ENCODE peak calls at places on chromosome 9, in seven cellular contexts. One of them, this sample, is unnamed.
A peak's percentile ranks its signal among the peaks of the same experiment; 100 is the strongest.

GRCh38 chr9:121082075-121082474 is 7.3 kb downstream of the CNTRL start:
- DNase-seq in HCT116: no peak
- DNase-seq in colonic mucosa: no peak
- DNase-seq in gastrocnemius medialis: no peak
- DNase-seq in uterus: no peak
- DNase-seq in tibial nerve: no peak
- DNase-seq in H9: no peak
- DNase-seq in this sample: no peak

GRCh38 chr9:36191290-36191645 is 547 bp downstream of the CLTA start:
- DNase-seq in uterus: no peak
- DNase-seq in gastrocnemius medialis: no peak
- DNase-seq in HCT116: no peak
- DNase-seq in H9: no peak
- DNase-seq in colonic mucosa: peak; percentile 41
- DNase-seq in tibial nerve: peak; percentile 17
- DNase-seq in this sample: peak; percentile 34

GRCh38 chr9:89923961-89924504 is 319.2 kb downstream of the GADD45G start:
- DNase-seq in uterus: no peak
- DNase-seq in H9: no peak
- DNase-seq in gastrocnemius medialis: no peak
- DNase-seq in tibial nerve: no peak
- DNase-seq in colonic mucosa: no peak
- DNase-seq in HCT116: no peak
- DNase-seq in this sample: no peak

GRCh38 chr9:89037325-89037724 is 46.1 kb downstream of the S1PR3 start:
- DNase-seq in uterus: no peak
- DNase-seq in HCT116: no peak
- DNase-seq in gastrocnemius medialis: no peak
- DNase-seq in tibial nerve: no peak
- DNase-seq in H9: no peak
- DNase-seq in colonic mucosa: no peak
- DNase-seq in this sample: no peak

GRCh38 chr9:84323777-84324317 is 16.7 kb downstream of the SLC28A3 start:
- DNase-seq in H9: no peak
- DNase-seq in uterus: no peak
- DNase-seq in gastrocnemius medialis: no peak
- DNase-seq in HCT116: no peak
- DNase-seq in tibial nerve: no peak
- DNase-seq in colonic mucosa: no peak
- DNase-seq in this sample: no peak

GRCh38 chr9:2623046-2623865 is 1.7 kb downstream of the VLDLR start:
- DNase-seq in colonic mucosa: peak; percentile 23
- DNase-seq in gastrocnemius medialis: peak; percentile 83
- DNase-seq in uterus: peak; percentile 69
- DNase-seq in H9: peak; percentile 78
- DNase-seq in tibial nerve: no peak
- DNase-seq in HCT116: no peak
- DNase-seq in this sample: peak; percentile 88

GRCh38 chr9:37528652-37529072 is 42.9 kb downstream of the POLR1E start:
- DNase-seq in HCT116: no peak
- DNase-seq in tibial nerve: no peak
- DNase-seq in H9: no peak
- DNase-seq in gastrocnemius medialis: no peak
- DNase-seq in colonic mucosa: no peak
- DNase-seq in uterus: no peak
- DNase-seq in this sample: no peak

GRCh38 chr9:86485359-86485758 is 131.1 kb upstream of the TUT7 start:
- DNase-seq in HCT116: no peak
- DNase-seq in gastrocnemius medialis: no peak
- DNase-seq in tibial nerve: no peak
- DNase-seq in uterus: no peak
- DNase-seq in H9: no peak
- DNase-seq in colonic mucosa: no peak
- DNase-seq in this sample: no peak

GRCh38 chr9:89278997-89279739 is 31.8 kb upstream of the CKS2 start:
- DNase-seq in gastrocnemius medialis: no peak
- DNase-seq in tibial nerve: peak; percentile 80
- DNase-seq in uterus: no peak
- DNase-seq in H9: no peak
- DNase-seq in colonic mucosa: peak; percentile 27
- DNase-seq in HCT116: peak; percentile 36
- DNase-seq in this sample: no peak

GRCh38 chr9:71716138-71716909 is 52.0 kb downstream of the CEMIP2 start:
- DNase-seq in tibial nerve: no peak
- DNase-seq in gastrocnemius medialis: no peak
- DNase-seq in H9: no peak
- DNase-seq in uterus: no peak
- DNase-seq in colonic mucosa: no peak
- DNase-seq in HCT116: no peak
- DNase-seq in this sample: no peak

GRCh38 chr9:36974731-36975130 is 59.3 kb downstream of the PAX5 start:
- DNase-seq in gastrocnemius medialis: no peak
- DNase-seq in H9: peak; percentile 33
- DNase-seq in uterus: no peak
- DNase-seq in tibial nerve: no peak
- DNase-seq in colonic mucosa: no peak
- DNase-seq in HCT116: no peak
- DNase-seq in this sample: no peak

GRCh38 chr9:25094518-25094917 is 548.8 kb upstream of the IZUMO3 start:
- DNase-seq in colonic mucosa: no peak
- DNase-seq in tibial nerve: no peak
- DNase-seq in HCT116: no peak
- DNase-seq in gastrocnemius medialis: no peak
- DNase-seq in H9: no peak
- DNase-seq in uterus: no peak
- DNase-seq in this sample: no peak

GRCh38 chr9:92492781-92493401 is 10.6 kb upstream of the ASPN start:
- DNase-seq in colonic mucosa: no peak
- DNase-seq in HCT116: no peak
- DNase-seq in gastrocnemius medialis: no peak
- DNase-seq in H9: no peak
- DNase-seq in uterus: no peak
- DNase-seq in tibial nerve: no peak
- DNase-seq in this sample: no peak

GRCh38 chr9:107190031-107190935 is 92.8 kb upstream of the RAD23B start:
- DNase-seq in uterus: no peak
- DNase-seq in gastrocnemius medialis: no peak
- DNase-seq in H9: no peak
- DNase-seq in HCT116: no peak
- DNase-seq in colonic mucosa: no peak
- DNase-seq in tibial nerve: no peak
- DNase-seq in this sample: no peak

GRCh38 chr9:91515074-91515687 is 91.5 kb upstream of the NFIL3 start:
- DNase-seq in tibial nerve: no peak
- DNase-seq in H9: no peak
- DNase-seq in HCT116: no peak
- DNase-seq in gastrocnemius medialis: no peak
- DNase-seq in colonic mucosa: no peak
- DNase-seq in uterus: peak; percentile 76
- DNase-seq in this sample: no peak

GRCh38 chr9:121901616-121902015 is 191.5 kb downstream of the TTLL11 start:
- DNase-seq in H9: no peak
- DNase-seq in tibial nerve: no peak
- DNase-seq in uterus: no peak
- DNase-seq in gastrocnemius medialis: no peak
- DNase-seq in colonic mucosa: no peak
- DNase-seq in HCT116: no peak
- DNase-seq in this sample: no peak

GRCh38 chr9:76534031-76534430 is 75.0 kb downstream of the GCNT1 start:
- DNase-seq in HCT116: no peak
- DNase-seq in uterus: no peak
- DNase-seq in H9: no peak
- DNase-seq in gastrocnemius medialis: no peak
- DNase-seq in tibial nerve: no peak
- DNase-seq in colonic mucosa: no peak
- DNase-seq in this sample: no peak

GRCh38 chr9:114830546-114830945 is 24.7 kb upstream of the TNFSF15 start:
- DNase-seq in H9: no peak
- DNase-seq in uterus: no peak
- DNase-seq in colonic mucosa: no peak
- DNase-seq in tibial nerve: no peak
- DNase-seq in gastrocnemius medialis: no peak
- DNase-seq in HCT116: no peak
- DNase-seq in this sample: no peak

GRCh38 chr9:13688990-13689600 is 409.6 kb upstream of the MPDZ start:
- DNase-seq in tibial nerve: no peak
- DNase-seq in H9: no peak
- DNase-seq in uterus: no peak
- DNase-seq in gastrocnemius medialis: no peak
- DNase-seq in colonic mucosa: no peak
- DNase-seq in HCT116: no peak
- DNase-seq in this sample: no peak

GRCh38 chr9:95115104-95115503 is 202.4 kb downstream of the FANCC start:
- DNase-seq in uterus: no peak
- DNase-seq in H9: no peak
- DNase-seq in HCT116: no peak
- DNase-seq in colonic mucosa: no peak
- DNase-seq in gastrocnemius medialis: no peak
- DNase-seq in tibial nerve: no peak
- DNase-seq in this sample: no peak

GRCh38 chr9:77019010-77019809 is at the start of gene FOXB2:
- DNase-seq in uterus: no peak
- DNase-seq in H9: peak; percentile 51
- DNase-seq in gastrocnemius medialis: no peak
- DNase-seq in HCT116: no peak
- DNase-seq in tibial nerve: no peak
- DNase-seq in colonic mucosa: no peak
- DNase-seq in this sample: no peak

GRCh38 chr9:121651295-121652036 is at the start of gene DAB2IP:
- DNase-seq in tibial nerve: no peak
- DNase-seq in uterus: peak; percentile 82
- DNase-seq in H9: peak; percentile 73
- DNase-seq in colonic mucosa: peak; percentile 71
- DNase-seq in gastrocnemius medialis: no peak
- DNase-seq in HCT116: no peak
- DNase-seq in this sample: peak; percentile 78

GRCh38 chr9:117725426-117725887 is 21.3 kb downstream of the TLR4 start:
- DNase-seq in H9: no peak
- DNase-seq in uterus: no peak
- DNase-seq in gastrocnemius medialis: no peak
- DNase-seq in HCT116: no peak
- DNase-seq in tibial nerve: no peak
- DNase-seq in colonic mucosa: no peak
- DNase-seq in this sample: no peak

GRCh38 chr9:74094766-74095165 is 402.4 kb upstream of the RORB start:
- DNase-seq in gastrocnemius medialis: no peak
- DNase-seq in uterus: no peak
- DNase-seq in HCT116: no peak
- DNase-seq in H9: no peak
- DNase-seq in colonic mucosa: no peak
- DNase-seq in tibial nerve: no peak
- DNase-seq in this sample: no peak

DNA sequence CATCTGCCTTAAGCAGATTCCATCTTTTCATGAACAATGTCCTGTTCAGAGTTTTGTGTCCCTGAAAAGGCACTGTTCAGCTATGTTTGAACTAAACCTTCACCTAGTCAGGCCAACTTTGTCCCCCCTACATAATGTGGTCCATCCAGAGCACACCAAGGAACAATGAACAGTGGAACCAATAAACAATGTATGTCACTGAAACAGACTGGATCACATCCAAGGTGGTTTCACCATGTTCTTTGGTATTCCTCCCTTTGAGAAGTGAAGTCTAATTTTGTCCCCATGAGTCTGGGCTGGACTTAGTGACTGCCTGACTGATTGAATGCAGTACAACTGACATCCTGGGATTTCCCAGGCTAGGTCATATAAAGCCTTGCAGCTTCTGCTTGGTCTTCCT is 174.5 kb downstream of the SLC24A2 start:
- DNase-seq in HCT116: no peak
- DNase-seq in tibial nerve: no peak
- DNase-seq in H9: no peak
- DNase-seq in colonic mucosa: no peak
- DNase-seq in gastrocnemius medialis: no peak
- DNase-seq in uterus: no peak
- DNase-seq in this sample: no peak
- TF ChIP-seq CTCF in HCT116: no peak
- TF ChIP-seq CTCF in tibial nerve: no peak
- TF ChIP-seq CTCF in H9: no peak
- TF ChIP-seq CTCF in colonic mucosa: no peak
- TF ChIP-seq CTCF in gastrocnemius medialis: no peak
- TF ChIP-seq CTCF in uterus: no peak
- TF ChIP-seq CTCF in this sample: no peak

DNA sequence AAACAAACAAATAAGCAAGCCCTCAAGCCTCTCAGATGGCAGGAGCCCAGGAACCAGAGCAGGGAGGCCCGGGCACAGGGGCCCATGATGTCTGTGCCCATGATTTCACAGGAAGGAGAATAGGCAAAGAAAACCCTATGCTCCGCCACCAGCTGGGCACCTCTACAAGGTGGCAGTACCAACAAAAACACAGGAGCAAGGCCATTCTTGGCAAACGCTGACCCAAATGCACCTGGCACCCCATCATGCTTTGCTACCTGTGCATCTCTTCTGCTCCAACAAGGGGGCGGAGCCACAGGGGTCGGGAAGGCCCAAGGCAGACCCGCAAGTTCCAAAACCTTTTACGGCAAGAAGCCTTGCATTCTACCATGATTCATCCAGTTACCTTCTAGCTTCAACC is 3.1 kb downstream of the BRD3 start:
- DNase-seq in uterus: peak; percentile 15
- DNase-seq in HCT116: no peak
- DNase-seq in gastrocnemius medialis: no peak
- DNase-seq in tibial nerve: no peak
- DNase-seq in colonic mucosa: no peak
- DNase-seq in H9: peak; percentile 36
- DNase-seq in this sample: peak; percentile 58
- H3K4me1 ChIP-seq in uterus: peaks cover 47% of the 10 kb centered on the region
- H3K4me1 ChIP-seq in HCT116: peaks cover 22% of the 10 kb centered on the region
- H3K4me1 ChIP-seq in gastrocnemius medialis: peaks cover 66% of the 10 kb centered on the region
- H3K4me1 ChIP-seq in tibial nerve: peaks cover 65% of the 10 kb centered on the region
- H3K4me1 ChIP-seq in colonic mucosa: peaks cover 3% of the 10 kb centered on the region
- H3K4me1 ChIP-seq in H9: no peaks in the 10 kb centered on the region
- H3K4me1 ChIP-seq in this sample: no peaks in the 10 kb centered on the region

GRCh38 chr9:138073408-138073807 is 195.8 kb downstream of the CACNA1B start:
- DNase-seq in gastrocnemius medialis: no peak
- DNase-seq in H9: no peak
- DNase-seq in HCT116: no peak
- DNase-seq in uterus: peak; percentile 5
- DNase-seq in colonic mucosa: no peak
- DNase-seq in tibial nerve: no peak
- DNase-seq in this sample: peak; percentile 31
- H3K27me3 ChIP-seq in gastrocnemius medialis: no peaks in the 10 kb centered on the region
- H3K27me3 ChIP-seq in H9: no peaks in the 10 kb centered on the region
- H3K27me3 ChIP-seq in HCT116: no peaks in the 10 kb centered on the region
- H3K27me3 ChIP-seq in uterus: no peaks in the 10 kb centered on the region
- H3K27me3 ChIP-seq in colonic mucosa: no peaks in the 10 kb centered on the region
- H3K27me3 ChIP-seq in tibial nerve: no peaks in the 10 kb centered on the region
- H3K27me3 ChIP-seq in this sample: peaks cover 10% of the 10 kb centered on the region

DNA sequence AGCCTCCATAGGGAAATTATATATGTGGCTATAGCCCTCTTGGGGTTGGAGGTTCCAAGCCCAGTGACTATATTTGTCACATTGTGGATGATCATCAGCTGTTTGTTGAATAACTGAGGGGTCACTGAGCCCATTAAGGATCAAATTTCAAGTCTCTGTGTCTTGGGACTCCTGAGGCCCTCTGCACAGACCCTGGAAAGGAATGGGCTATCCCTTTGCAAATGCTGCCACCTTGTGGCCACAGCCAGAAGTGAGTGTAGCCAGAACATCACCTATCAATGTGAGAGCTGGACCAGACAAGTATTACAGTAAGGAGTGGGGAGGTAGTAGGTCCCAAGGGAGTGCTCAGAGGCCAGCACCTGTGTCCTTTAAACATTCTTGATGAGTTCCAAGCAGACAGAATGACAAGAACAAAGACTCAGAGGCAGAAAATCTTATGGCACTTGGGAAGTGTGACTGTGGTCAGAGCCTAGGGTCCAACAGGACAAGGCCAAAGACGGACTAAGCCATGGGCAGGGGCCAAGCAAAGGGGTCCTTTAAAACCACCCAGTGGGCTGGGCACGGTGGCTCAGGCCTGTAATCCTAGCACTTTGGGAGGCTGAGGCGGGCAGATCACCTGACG is 8.2 kb downstream of the RPP25L start:
- DNase-seq in uterus: peak; percentile 86
- DNase-seq in colonic mucosa: peak; percentile 85
- DNase-seq in gastrocnemius medialis: peak; percentile 57
- DNase-seq in tibial nerve: peak; percentile 95
- DNase-seq in H9: peak; percentile 85
- DNase-seq in HCT116: peak; percentile 42
- DNase-seq in this sample: peak; percentile 85
- TF ChIP-seq CTCF in uterus: peak; percentile 88
- TF ChIP-seq CTCF in colonic mucosa: peak; percentile 91
- TF ChIP-seq CTCF in gastrocnemius medialis: peak; percentile 90
- TF ChIP-seq CTCF in tibial nerve: peak; percentile 88
- TF ChIP-seq CTCF in H9: peak; percentile 97
- TF ChIP-seq CTCF in HCT116: peak; percentile 99
- TF ChIP-seq CTCF in this sample: peak; percentile 88